ENCODE peak calls at places on chromosomes 12 and 14, in five cellular contexts. One of them, this sample, is unnamed.

GRCh38 chr12:54522213-54522612 is 24.7 kb downstream of the NCKAP1L start:
- DNase-seq in psoas muscle: no peak
- DNase-seq in tibial nerve: no peak
- DNase-seq in CD4-positive, CD25-positive, alpha-beta regulatory T cell: no peak
- DNase-seq in ovary: no peak
- DNase-seq in this sample: no peak

GRCh38 chr12:101939856-101940265 is 62.5 kb downstream of the DRAM1 start:
- DNase-seq in tibial nerve: peak
- DNase-seq in CD4-positive, CD25-positive, alpha-beta regulatory T cell: peak
- DNase-seq in ovary: peak
- DNase-seq in psoas muscle: peak
- DNase-seq in this sample: peak

GRCh38 chr12:126617312-126617711 is 1552.1 kb downstream of the AACS start:
- DNase-seq in ovary: no peak
- DNase-seq in tibial nerve: no peak
- DNase-seq in CD4-positive, CD25-positive, alpha-beta regulatory T cell: no peak
- DNase-seq in psoas muscle: no peak
- DNase-seq in this sample: no peak

GRCh38 chr12:92615703-92616102 is 87.1 kb upstream of the PLEKHG7 start:
- DNase-seq in tibial nerve: no peak
- DNase-seq in CD4-positive, CD25-positive, alpha-beta regulatory T cell: no peak
- DNase-seq in psoas muscle: no peak
- DNase-seq in ovary: no peak
- DNase-seq in this sample: no peak

GRCh38 chr14:59904184-59904583 is 15.8 kb upstream of the LRRC9 start:
- DNase-seq in tibial nerve: no peak
- DNase-seq in CD4-positive, CD25-positive, alpha-beta regulatory T cell: no peak
- DNase-seq in ovary: no peak
- DNase-seq in psoas muscle: no peak
- DNase-seq in this sample: no peak

GRCh38 chr12:124396544-124397398 is 101.9 kb downstream of the RFLNA start:
- DNase-seq in CD4-positive, CD25-positive, alpha-beta regulatory T cell: no peak
- DNase-seq in psoas muscle: no peak
- DNase-seq in tibial nerve: peak
- DNase-seq in ovary: no peak
- DNase-seq in this sample: no peak

GRCh38 chr12:54222609-54223008 is 33.8 kb upstream of the SMUG1 start:
- DNase-seq in psoas muscle: no peak
- DNase-seq in ovary: no peak
- DNase-seq in CD4-positive, CD25-positive, alpha-beta regulatory T cell: no peak
- DNase-seq in tibial nerve: no peak
- DNase-seq in this sample: no peak

GRCh38 chr14:61211476-61212262 is 69.5 kb downstream of the TMEM30B start:
- DNase-seq in psoas muscle: no peak
- DNase-seq in CD4-positive, CD25-positive, alpha-beta regulatory T cell: no peak
- DNase-seq in ovary: no peak
- DNase-seq in tibial nerve: no peak
- DNase-seq in this sample: no peak

GRCh38 chr14:99930420-99931274 is 134.6 kb upstream of the EVL start:
- DNase-seq in tibial nerve: peak
- DNase-seq in psoas muscle: no peak
- DNase-seq in ovary: no peak
- DNase-seq in CD4-positive, CD25-positive, alpha-beta regulatory T cell: peak
- DNase-seq in this sample: no peak

GRCh38 chr12:115871714-115872113 is 405.8 kb downstream of the MED13L start:
- DNase-seq in ovary: no peak
- DNase-seq in tibial nerve: no peak
- DNase-seq in CD4-positive, CD25-positive, alpha-beta regulatory T cell: peak
- DNase-seq in psoas muscle: no peak
- DNase-seq in this sample: peak

GRCh38 chr12:2064078-2064507 is 11.3 kb downstream of the CACNA1C start:
- DNase-seq in psoas muscle: no peak
- DNase-seq in ovary: no peak
- DNase-seq in tibial nerve: no peak
- DNase-seq in CD4-positive, CD25-positive, alpha-beta regulatory T cell: peak
- DNase-seq in this sample: no peak

GRCh38 chr14:39469094-39469710 is 37.0 kb upstream of the FBXO33 start:
- DNase-seq in tibial nerve: no peak
- DNase-seq in psoas muscle: no peak
- DNase-seq in ovary: no peak
- DNase-seq in CD4-positive, CD25-positive, alpha-beta regulatory T cell: peak
- DNase-seq in this sample: peak

GRCh38 chr12:102120886-102121285 is 903 bp downstream of the PARPBP start:
- DNase-seq in psoas muscle: no peak
- DNase-seq in ovary: no peak
- DNase-seq in tibial nerve: no peak
- DNase-seq in CD4-positive, CD25-positive, alpha-beta regulatory T cell: peak
- DNase-seq in this sample: no peak

GRCh38 chr14:42353315-42353714 is 746.6 kb downstream of the LRFN5 start:
- DNase-seq in psoas muscle: no peak
- DNase-seq in ovary: no peak
- DNase-seq in CD4-positive, CD25-positive, alpha-beta regulatory T cell: no peak
- DNase-seq in tibial nerve: no peak
- DNase-seq in this sample: no peak

GRCh38 chr12:14696265-14696741 is at the start of gene GUCY2C:
- DNase-seq in tibial nerve: no peak
- DNase-seq in ovary: no peak
- DNase-seq in psoas muscle: no peak
- DNase-seq in CD4-positive, CD25-positive, alpha-beta regulatory T cell: no peak
- DNase-seq in this sample: no peak

GRCh38 chr12:89481218-89481914 is 43.2 kb downstream of the GALNT4 start:
- DNase-seq in ovary: no peak
- DNase-seq in tibial nerve: no peak
- DNase-seq in CD4-positive, CD25-positive, alpha-beta regulatory T cell: no peak
- DNase-seq in psoas muscle: no peak
- DNase-seq in this sample: no peak

GRCh38 chr12:106145539-106146447 is 7.0 kb upstream of the NUAK1 start:
- DNase-seq in CD4-positive, CD25-positive, alpha-beta regulatory T cell: no peak
- DNase-seq in ovary: peak
- DNase-seq in tibial nerve: no peak
- DNase-seq in psoas muscle: no peak
- DNase-seq in this sample: no peak

GRCh38 chr14:31530136-31530535 is 31.1 kb upstream of the NUBPL start:
- DNase-seq in CD4-positive, CD25-positive, alpha-beta regulatory T cell: no peak
- DNase-seq in ovary: no peak
- DNase-seq in psoas muscle: no peak
- DNase-seq in tibial nerve: no peak
- DNase-seq in this sample: no peak

GRCh38 chr12:31220633-31221565 is 105.1 kb downstream of the SINHCAF start:
- DNase-seq in CD4-positive, CD25-positive, alpha-beta regulatory T cell: no peak
- DNase-seq in ovary: no peak
- DNase-seq in psoas muscle: no peak
- DNase-seq in tibial nerve: no peak
- DNase-seq in this sample: no peak

GRCh38 chr14:50452979-50453705 is 56.5 kb upstream of the CDKL1 start:
- DNase-seq in psoas muscle: no peak
- DNase-seq in ovary: no peak
- DNase-seq in tibial nerve: no peak
- DNase-seq in CD4-positive, CD25-positive, alpha-beta regulatory T cell: no peak
- DNase-seq in this sample: no peak

GRCh38 chr12:70920251-70920851 is at the start of gene PTPRR:
- DNase-seq in psoas muscle: no peak
- DNase-seq in ovary: no peak
- DNase-seq in tibial nerve: no peak
- DNase-seq in CD4-positive, CD25-positive, alpha-beta regulatory T cell: no peak
- DNase-seq in this sample: no peak

GRCh38 chr14:70655110-70655826 is 13.6 kb downstream of the TTC9 start:
- DNase-seq in psoas muscle: no peak
- DNase-seq in tibial nerve: no peak
- DNase-seq in ovary: no peak
- DNase-seq in CD4-positive, CD25-positive, alpha-beta regulatory T cell: peak
- DNase-seq in this sample: no peak

GRCh38 chr14:24219521-24219920 is 3.7 kb upstream of the MDP1 start:
- DNase-seq in tibial nerve: no peak
- DNase-seq in psoas muscle: no peak
- DNase-seq in ovary: no peak
- DNase-seq in CD4-positive, CD25-positive, alpha-beta regulatory T cell: no peak
- DNase-seq in this sample: no peak

GRCh38 chr12:570949-571794 is 92.1 kb downstream of the NINJ2 start:
- DNase-seq in CD4-positive, CD25-positive, alpha-beta regulatory T cell: no peak
- DNase-seq in ovary: peak
- DNase-seq in tibial nerve: peak
- DNase-seq in psoas muscle: peak
- DNase-seq in this sample: peak

GRCh38 chr12:116441292-116441691 is 117.9 kb upstream of the MAP1LC3B2 start:
- DNase-seq in ovary: no peak
- DNase-seq in psoas muscle: no peak
- DNase-seq in tibial nerve: no peak
- DNase-seq in CD4-positive, CD25-positive, alpha-beta regulatory T cell: no peak
- DNase-seq in this sample: no peak

GRCh38 chr14:103872492-103873113 is 25.2 kb upstream of the PPP1R13B start:
- DNase-seq in psoas muscle: no peak
- DNase-seq in CD4-positive, CD25-positive, alpha-beta regulatory T cell: no peak
- DNase-seq in ovary: no peak
- DNase-seq in tibial nerve: no peak
- DNase-seq in this sample: no peak

GRCh38 chr14:43900173-43900655 is 606.9 kb downstream of the FSCB start:
- DNase-seq in tibial nerve: no peak
- DNase-seq in psoas muscle: no peak
- DNase-seq in ovary: no peak
- DNase-seq in CD4-positive, CD25-positive, alpha-beta regulatory T cell: no peak
- DNase-seq in this sample: no peak

GRCh38 chr12:104930388-104931326 is 27.4 kb downstream of the SLC41A2 start:
- DNase-seq in CD4-positive, CD25-positive, alpha-beta regulatory T cell: peak
- DNase-seq in ovary: no peak
- DNase-seq in psoas muscle: no peak
- DNase-seq in tibial nerve: no peak
- DNase-seq in this sample: no peak

GRCh38 chr12:132238487-132239248 is 90.7 kb downstream of the GALNT9 start:
- DNase-seq in ovary: no peak
- DNase-seq in psoas muscle: no peak
- DNase-seq in tibial nerve: no peak
- DNase-seq in CD4-positive, CD25-positive, alpha-beta regulatory T cell: peak
- DNase-seq in this sample: no peak

GRCh38 chr12:67062193-67062592 is 207.0 kb upstream of the CAND1 start:
- DNase-seq in psoas muscle: no peak
- DNase-seq in ovary: no peak
- DNase-seq in CD4-positive, CD25-positive, alpha-beta regulatory T cell: no peak
- DNase-seq in tibial nerve: no peak
- DNase-seq in this sample: no peak

GRCh38 chr14:102819790-102820330 is 42.6 kb downstream of the TRAF3 start:
- DNase-seq in CD4-positive, CD25-positive, alpha-beta regulatory T cell: no peak
- DNase-seq in psoas muscle: no peak
- DNase-seq in ovary: no peak
- DNase-seq in tibial nerve: no peak
- DNase-seq in this sample: no peak
- H3K27ac ChIP-seq in CD4-positive, CD25-positive, alpha-beta regulatory T cell: peak
- H3K27ac ChIP-seq in psoas muscle: no peak
- H3K27ac ChIP-seq in ovary: no peak
- H3K27ac ChIP-seq in tibial nerve: no peak
- H3K27ac ChIP-seq in this sample: peak

GRCh38 chr12:114693532-114693931 is 9.6 kb upstream of the TBX3 start:
- DNase-seq in tibial nerve: no peak
- DNase-seq in psoas muscle: no peak
- DNase-seq in ovary: no peak
- DNase-seq in CD4-positive, CD25-positive, alpha-beta regulatory T cell: no peak
- DNase-seq in this sample: no peak

GRCh38 chr12:114691196-114691595 is 7.2 kb upstream of the TBX3 start:
- DNase-seq in CD4-positive, CD25-positive, alpha-beta regulatory T cell: no peak
- DNase-seq in psoas muscle: no peak
- DNase-seq in tibial nerve: no peak
- DNase-seq in ovary: no peak
- DNase-seq in this sample: no peak

GRCh38 chr12:114690267-114691135 is 6.5 kb upstream of the TBX3 start:
- DNase-seq in psoas muscle: no peak
- DNase-seq in tibial nerve: no peak
- DNase-seq in ovary: no peak
- DNase-seq in CD4-positive, CD25-positive, alpha-beta regulatory T cell: no peak
- DNase-seq in this sample: no peak

GRCh38 chr12:114692558-114693531 is 8.9 kb upstream of the TBX3 start:
- DNase-seq in tibial nerve: no peak
- DNase-seq in CD4-positive, CD25-positive, alpha-beta regulatory T cell: no peak
- DNase-seq in psoas muscle: peak
- DNase-seq in ovary: peak
- DNase-seq in this sample: no peak

GRCh38 chr12:114691810-114692557 is 8.0 kb upstream of the TBX3 start:
- DNase-seq in ovary: no peak
- DNase-seq in tibial nerve: no peak
- DNase-seq in psoas muscle: peak
- DNase-seq in CD4-positive, CD25-positive, alpha-beta regulatory T cell: no peak
- DNase-seq in this sample: no peak
- H3K4me3 ChIP-seq in ovary: peak
- H3K4me3 ChIP-seq in tibial nerve: peak
- H3K4me3 ChIP-seq in psoas muscle: peak
- H3K4me3 ChIP-seq in CD4-positive, CD25-positive, alpha-beta regulatory T cell: no peak
- H3K4me3 ChIP-seq in this sample: no peak

GRCh38 chr14:92786427-92786756 is 7.7 kb upstream of the GOLGA5 start:
- DNase-seq in psoas muscle: no peak
- DNase-seq in tibial nerve: no peak
- DNase-seq in CD4-positive, CD25-positive, alpha-beta regulatory T cell: no peak
- DNase-seq in ovary: no peak
- DNase-seq in this sample: no peak
- H3K27ac ChIP-seq in psoas muscle: no peak
- H3K27ac ChIP-seq in tibial nerve: no peak
- H3K27ac ChIP-seq in CD4-positive, CD25-positive, alpha-beta regulatory T cell: no peak
- H3K27ac ChIP-seq in ovary: peak
- H3K27ac ChIP-seq in this sample: no peak

GRCh38 chr12:130838951-130839769 is at the start of gene STX2:
- DNase-seq in CD4-positive, CD25-positive, alpha-beta regulatory T cell: peak
- DNase-seq in psoas muscle: peak
- DNase-seq in ovary: peak
- DNase-seq in tibial nerve: peak
- DNase-seq in this sample: peak

GRCh38 chr12:130838284-130838950 is 633 bp downstream of the STX2 start:
- DNase-seq in tibial nerve: no peak
- DNase-seq in psoas muscle: peak
- DNase-seq in ovary: peak
- DNase-seq in CD4-positive, CD25-positive, alpha-beta regulatory T cell: peak
- DNase-seq in this sample: no peak

GRCh38 chr12:130835011-130835410 is 4.0 kb downstream of the STX2 start:
- DNase-seq in psoas muscle: no peak
- DNase-seq in ovary: no peak
- DNase-seq in CD4-positive, CD25-positive, alpha-beta regulatory T cell: no peak
- DNase-seq in tibial nerve: no peak
- DNase-seq in this sample: no peak

GRCh38 chr12:130835436-130835835 is 3.6 kb downstream of the STX2 start:
- DNase-seq in CD4-positive, CD25-positive, alpha-beta regulatory T cell: no peak
- DNase-seq in tibial nerve: no peak
- DNase-seq in ovary: no peak
- DNase-seq in psoas muscle: no peak
- DNase-seq in this sample: no peak

DNA sequence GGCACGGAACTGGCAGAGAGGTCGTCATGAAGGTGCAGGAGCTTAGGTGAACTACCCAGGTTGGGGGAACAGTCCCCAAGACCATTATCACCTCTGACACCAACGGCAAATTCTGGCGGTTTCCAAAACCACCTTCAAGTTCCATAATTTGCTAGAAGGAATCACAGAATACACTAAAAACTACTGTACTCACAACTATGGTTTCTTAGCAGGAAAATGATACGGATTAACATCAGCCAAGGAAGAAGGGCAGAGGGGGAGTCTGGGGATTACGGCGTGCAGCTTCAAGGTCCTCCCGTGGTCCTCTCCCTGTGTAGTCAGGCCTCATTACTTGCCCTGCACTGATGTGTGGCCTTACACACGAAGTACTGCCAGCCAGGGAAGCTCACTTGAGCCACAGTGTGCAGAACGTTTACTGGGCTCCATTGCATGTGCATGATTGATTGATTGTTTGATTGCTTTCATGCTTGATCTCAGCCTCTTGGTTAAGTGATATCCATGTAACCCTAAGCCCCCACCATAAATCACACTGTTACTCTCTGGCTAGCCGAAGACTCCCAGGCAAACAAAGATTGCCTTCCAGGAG is 813 bp upstream of the STX2 start:
- DNase-seq in CD4-positive, CD25-positive, alpha-beta regulatory T cell: no peak
- DNase-seq in tibial nerve: no peak
- DNase-seq in ovary: no peak
- DNase-seq in psoas muscle: no peak
- DNase-seq in this sample: no peak
- H3K4me3 ChIP-seq in CD4-positive, CD25-positive, alpha-beta regulatory T cell: peak
- H3K4me3 ChIP-seq in tibial nerve: peak
- H3K4me3 ChIP-seq in ovary: peak
- H3K4me3 ChIP-seq in psoas muscle: peak
- H3K4me3 ChIP-seq in this sample: peak

This sample was measured in Panc1.